ENCODE peak calls at places on chromosomes 16 and 17, in five cellular contexts. P is A549, U is K562, L is HepG2, T is H1. D is an unnamed sample.

GRCh38 chr16:17356243-17356933 is 114.4 kb downstream of the XYLT1 start:
- DNase-seq in P (no peak), L (no peak), U (no peak), T (no peak), D (no peak)

GRCh38 chr17:78359936-78360370 is at the start of gene SOCS3:
- DNase-seq in U (peak), P (peak), L (peak), T (peak), D (peak)

GRCh38 chr16:27894441-27894840 is 169.1 kb downstream of the GSG1L start:
- DNase-seq in U (no peak), L (no peak), P (no peak), T (no peak), D (no peak)

GRCh38 chr17:29584452-29585079 is 4.9 kb downstream of the GIT1 start:
- DNase-seq in L (no peak), U (no peak), P (no peak), T (no peak), D (no peak)

GRCh38 chr17:27741361-27741861 is 58.9 kb downstream of the NOS2 start:
- DNase-seq in U (no peak), P (no peak), L (no peak), T (no peak), D (peak)

GRCh38 chr17:73292031-73292531 is 19.7 kb downstream of the CDC42EP4 start:
- DNase-seq in T (no peak), P (peak), U (no peak), L (no peak), D (peak)

GRCh38 chr17:19948100-19948943 is 29.3 kb downstream of the AKAP10 start:
- DNase-seq in L (no peak), T (no peak), P (peak), U (no peak), D (no peak)

GRCh38 chr16:86117756-86118155 is 218.8 kb downstream of the IRF8 start:
- DNase-seq in T (no peak), L (no peak), U (no peak), P (no peak), D (no peak)

GRCh38 chr17:72539981-72540897 is 419.4 kb downstream of the SOX9 start:
- DNase-seq in L (peak), P (peak), U (peak), T (no peak), D (peak)

GRCh38 chr17:30921544-30922196 is at the start of gene ADAP2:
- DNase-seq in L (no peak), T (no peak), U (peak), P (peak), D (no peak)

GRCh38 chr16:67528222-67528869 is at the start of gene RIPOR1:
- DNase-seq in L (peak), U (peak), P (peak), T (no peak), D (peak)

GRCh38 chr17:81251943-81252301 is 12.8 kb downstream of the NDUFAF8 start:
- DNase-seq in L (no peak), U (no peak), P (no peak), T (no peak), D (no peak)

GRCh38 chr17:5769936-5770335 is 185.6 kb upstream of the NLRP1 start:
- DNase-seq in L (no peak), P (no peak), U (no peak), T (no peak), D (peak)

DNA sequence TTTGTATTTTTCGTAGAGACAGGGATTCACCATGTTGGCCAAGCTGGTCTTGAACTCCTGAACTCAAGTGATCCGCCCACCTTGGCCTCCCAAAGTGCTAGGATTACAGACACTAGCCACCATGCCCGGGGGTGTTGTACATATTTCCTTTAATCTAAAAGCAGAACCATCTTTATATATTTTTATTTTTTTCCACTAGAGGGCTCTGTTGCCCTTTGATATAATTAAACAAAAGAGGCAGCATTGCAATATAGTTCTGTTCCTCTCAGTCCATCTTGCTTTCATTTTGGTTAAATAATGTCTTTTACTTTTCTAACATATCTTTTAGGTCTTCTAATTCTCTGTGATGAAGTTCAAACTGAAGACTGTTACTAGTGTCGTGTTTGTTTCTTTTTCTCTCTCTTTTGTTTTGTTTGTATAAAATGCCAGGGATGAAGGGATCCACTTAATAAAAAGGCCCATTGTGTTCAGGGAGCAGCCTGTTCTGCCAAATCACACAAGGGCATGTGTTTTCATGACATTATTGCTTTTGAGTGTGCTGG is 23.4 kb downstream of the WWOX start:
- DNase-seq in T (no peak), L (peak), P (peak), U (peak), D (peak)
- TF ChIP-seq JUN in T (no peak), L (no peak), P (no peak), U (no peak), D (no peak)

DNA sequence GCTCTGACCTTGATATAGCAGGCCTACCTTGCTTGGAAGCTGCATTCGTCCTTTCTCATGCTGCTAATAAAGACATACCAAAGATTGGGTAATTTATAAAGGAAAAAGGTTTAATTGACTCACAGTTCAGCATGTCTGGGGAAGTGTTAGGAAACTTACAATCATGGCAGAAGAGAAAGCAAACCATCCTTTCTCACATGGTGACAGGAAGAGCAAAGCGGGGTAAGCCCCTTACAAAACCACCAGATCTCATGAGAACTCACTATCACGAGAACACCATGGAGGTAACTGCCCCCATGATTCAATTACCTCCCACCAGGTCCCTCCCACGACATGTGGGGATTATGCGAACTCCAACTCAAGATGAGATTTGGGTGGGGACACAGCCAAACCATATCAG is 6.0 kb upstream of the MAPT start:
- DNase-seq in T (no peak), P (no peak), L (no peak), U (no peak), D (no peak)
- TF ChIP-seq POLR2A in T (no peak), P (no peak), L (no peak), U (no peak), D (no peak)

GRCh38 chr17:59331929-59332889 is 754 bp downstream of the YPEL2 start:
- DNase-seq in U (no peak), L (no peak), P (no peak), T (no peak), D (no peak)

GRCh38 chr17:59333845-59334244 is 2.4 kb downstream of the YPEL2 start:
- DNase-seq in U (no peak), T (no peak), L (no peak), P (no peak), D (no peak)

GRCh38 chr17:59331129-59331928 is at the start of gene YPEL2:
- DNase-seq in T (peak), L (peak), P (peak), U (peak), D (peak)

GRCh38 chr17:59330314-59330942 is 1.0 kb upstream of the YPEL2 start:
- DNase-seq in L (peak), T (no peak), P (peak), U (no peak), D (peak)

GRCh38 chr17:59332890-59333377 is 1.5 kb downstream of the YPEL2 start:
- DNase-seq in T (no peak), P (no peak), U (no peak), L (no peak), D (peak)
- TF ChIP-seq JUN in T (no peak), P (no peak), U (no peak), L (no peak), D (no peak)

GRCh38 chr16:1533443-1533951 is at the start of gene TMEM204:
- DNase-seq in U (no peak), T (no peak), L (no peak), P (no peak), D (peak)
- TF ChIP-seq POLR2A in U (no peak), T (no peak), L (no peak), P (no peak), D (peak)

GRCh38 chr17:75153854-75154194 is 488 bp downstream of the JPT1 start:
- DNase-seq in U (peak), L (no peak), T (no peak), P (peak), D (peak)
- TF ChIP-seq JUN in U (no peak), L (no peak), T (no peak), P (no peak), D (no peak)

D was measured in endothelial cell of umbilical vein.